ENCODE peak calls at places on chromosomes 12 and 14, in five cellular contexts. K, M, Y, P and B are unnamed samples.

GRCh38 chr12:117522559-117522958 is 161.1 kb upstream of the NOS1 start:
- DNase-seq in K (no peak), M (no peak), Y (no peak), P (no peak), B (no peak)

GRCh38 chr14:31879661-31880348 is 197.3 kb upstream of the ARHGAP5 start:
- DNase-seq in K (no peak), M (no peak), Y (no peak), P (no peak), B (no peak)

GRCh38 chr12:103801709-103802585 is 39.1 kb downstream of the NT5DC3 start:
- DNase-seq in K (no peak), M (peak; percentile 80), Y (peak; percentile 14), P (peak; percentile 76), B (no peak)

GRCh38 chr12:62603061-62603810 is 136.6 kb downstream of the MON2 start:
- DNase-seq in K (peak; percentile 90), M (peak; percentile 82), Y (peak; percentile 90), P (peak; percentile 89), B (peak; percentile 93)

GRCh38 chr12:90027889-90028570 is 319.4 kb upstream of the ATP2B1 start:
- DNase-seq in K (peak; percentile 20), M (no peak), Y (no peak), P (no peak), B (no peak)

GRCh38 chr12:132049876-132050275 is 94.2 kb downstream of the DDX51 start:
- DNase-seq in K (no peak), M (no peak), Y (no peak), P (no peak), B (no peak)

GRCh38 chr14:92143962-92144361 is 22.2 kb downstream of the CPSF2 start:
- DNase-seq in K (no peak), M (no peak), Y (no peak), P (no peak), B (no peak)

GRCh38 chr14:104871656-104872468 is 6.8 kb downstream of the CEP170B start:
- DNase-seq in K (no peak), M (no peak), Y (no peak), P (no peak), B (no peak)

GRCh38 chr12:52010152-52010622 is 3.4 kb downstream of the TAMALIN start:
- DNase-seq in K (peak; percentile 88), M (peak; percentile 62), Y (peak; percentile 91), P (no peak), B (no peak)

GRCh38 chr14:23319746-23320583 is 1.3 kb upstream of the PABPN1 start:
- DNase-seq in K (no peak), M (no peak), Y (no peak), P (no peak), B (no peak)

GRCh38 chr12:122203301-122203967 is at the start of gene B3GNT4:
- DNase-seq in K (peak; percentile 85), M (no peak), Y (peak; percentile 42), P (peak; percentile 72), B (no peak)

GRCh38 chr12:1429980-1430379 is 164.4 kb downstream of the FBXL14 start:
- DNase-seq in K (no peak), M (no peak), Y (peak; percentile 87), P (peak; percentile 56), B (no peak)

GRCh38 chr12:52836042-52836466 is 1.9 kb upstream of the KRT79 start:
- DNase-seq in K (no peak), M (no peak), Y (no peak), P (peak; percentile 51), B (no peak)

GRCh38 chr12:57611810-57612710 is 825 bp downstream of the ARHGEF25 start:
- DNase-seq in K (peak; percentile 64), M (no peak), Y (no peak), P (no peak), B (no peak)

GRCh38 chr14:58824106-58824505 is 186.3 kb downstream of the DACT1 start:
- DNase-seq in K (no peak), M (no peak), Y (no peak), P (no peak), B (no peak)

GRCh38 chr12:81206425-81206824 is 128.5 kb downstream of the ACSS3 start:
- DNase-seq in K (no peak), M (no peak), Y (no peak), P (no peak), B (no peak)
- H3K27ac ChIP-seq in K (no peak overlapping the region), M (no peak overlapping the region), Y (no peak overlapping the region), P (no peak overlapping the region), B (no peak overlapping the region)

GRCh38 chr12:4855121-4855924 is 54.4 kb upstream of the KCNA1 start:
- DNase-seq in K (peak; percentile 65), M (peak; percentile 48), Y (peak; percentile 78), P (peak; percentile 81), B (no peak)
- TF ChIP-seq CTCF in K (peak; percentile 74), M (peak; percentile 54), Y (peak; percentile 86), P (peak; percentile 65), B (peak; percentile 80)

GRCh38 chr12:120249875-120250795 is 15.4 kb downstream of the PXN start:
- DNase-seq in K (no peak), M (no peak), Y (no peak), P (no peak), B (no peak)

GRCh38 chr12:120247183-120247582 is 18.3 kb downstream of the PXN start:
- DNase-seq in K (no peak), M (no peak), Y (no peak), P (no peak), B (no peak)

GRCh38 chr12:120252071-120252906 is 13.2 kb downstream of the PXN start:
- DNase-seq in K (no peak), M (no peak), Y (no peak), P (no peak), B (no peak)

GRCh38 chr12:120247621-120248030 is 17.9 kb downstream of the PXN start:
- DNase-seq in K (no peak), M (no peak), Y (peak; percentile 49), P (peak; percentile 61), B (no peak)

DNA sequence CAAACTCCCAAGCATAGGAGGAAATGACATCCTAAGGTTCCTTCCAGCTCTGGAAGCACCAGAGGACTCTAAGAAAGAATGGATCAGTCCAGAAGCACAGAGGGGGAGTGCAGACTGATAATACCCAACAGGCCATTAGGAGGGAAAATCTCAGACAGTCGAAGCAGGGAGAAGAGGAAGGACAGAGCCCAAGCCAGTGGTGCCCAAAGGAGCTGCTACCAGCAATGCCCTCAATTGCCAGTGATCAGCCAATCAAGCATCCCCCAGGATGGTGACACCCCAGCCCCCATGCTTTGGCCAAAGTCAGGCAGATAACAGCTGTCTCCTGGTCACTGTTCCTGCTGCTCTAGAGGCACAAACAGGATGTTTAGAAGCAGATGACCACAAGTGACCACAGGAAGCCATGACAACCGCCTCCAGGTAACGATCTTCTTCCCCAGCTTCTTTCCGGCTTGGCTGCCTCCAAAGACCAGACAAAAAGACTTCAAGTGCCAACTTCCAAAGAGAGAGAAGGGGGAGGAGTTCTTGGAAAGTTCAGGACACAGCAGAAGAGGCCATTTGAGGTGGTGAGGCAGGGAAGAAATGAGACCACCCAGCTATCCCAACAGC is 16.2 kb downstream of the PXN start:
- DNase-seq in K (no peak), M (no peak), Y (no peak), P (no peak), B (no peak)
- H3K27ac ChIP-seq in K (peak overlapping the region; percentile 93), M (peak overlapping the region; percentile 90), Y (peak overlapping the region; percentile 57), P (peak overlapping the region; percentile 10), B (peak overlapping the region; percentile 90)

DNA sequence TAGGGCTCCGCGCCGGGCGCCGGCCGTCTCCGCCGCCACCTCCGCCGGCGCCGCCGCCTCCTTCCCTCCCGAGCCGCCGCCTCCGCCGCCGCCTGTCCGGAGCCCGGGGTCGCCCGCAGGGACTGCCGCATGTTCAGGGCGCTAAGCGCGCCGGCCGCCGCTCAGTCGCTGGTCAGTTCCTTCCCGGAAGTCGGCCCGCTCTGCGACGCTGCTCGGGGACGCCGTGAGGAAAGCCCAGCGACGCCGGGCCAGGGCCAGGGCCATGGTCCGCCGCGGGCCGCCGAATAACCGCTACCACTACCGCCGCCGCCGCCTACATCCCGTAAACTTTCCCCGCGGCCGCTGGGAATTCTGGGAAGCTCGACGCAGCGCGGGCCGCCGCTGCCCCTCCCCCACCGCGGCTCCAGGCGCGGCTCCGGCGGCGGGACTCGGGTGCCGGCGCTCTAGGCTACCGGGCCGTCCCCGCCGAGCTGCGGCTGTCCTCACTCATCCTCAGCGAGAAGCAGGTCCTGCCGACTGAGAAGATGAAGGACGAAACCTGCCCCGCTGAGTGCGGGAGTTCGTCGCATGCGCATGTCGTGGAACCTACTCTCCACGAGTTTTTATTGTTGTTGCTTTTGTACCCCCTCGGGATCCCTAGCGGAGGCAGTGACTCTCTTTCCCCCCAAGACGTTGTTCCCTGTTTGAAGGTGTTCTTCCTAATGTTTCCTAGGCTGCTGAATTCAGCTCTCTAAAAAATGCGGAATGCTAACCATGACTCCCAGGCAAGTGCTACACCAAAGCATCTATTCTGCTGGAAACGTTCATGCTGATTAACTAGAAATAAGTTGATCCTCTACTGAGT is at the start of gene SAV1:
- DNase-seq in K (peak; percentile 89), M (peak; percentile 72), Y (peak; percentile 92), P (peak; percentile 88), B (peak; percentile 96)
- TF ChIP-seq CTCF in K (no peak), M (no peak), Y (no peak), P (no peak), B (no peak)

DNA sequence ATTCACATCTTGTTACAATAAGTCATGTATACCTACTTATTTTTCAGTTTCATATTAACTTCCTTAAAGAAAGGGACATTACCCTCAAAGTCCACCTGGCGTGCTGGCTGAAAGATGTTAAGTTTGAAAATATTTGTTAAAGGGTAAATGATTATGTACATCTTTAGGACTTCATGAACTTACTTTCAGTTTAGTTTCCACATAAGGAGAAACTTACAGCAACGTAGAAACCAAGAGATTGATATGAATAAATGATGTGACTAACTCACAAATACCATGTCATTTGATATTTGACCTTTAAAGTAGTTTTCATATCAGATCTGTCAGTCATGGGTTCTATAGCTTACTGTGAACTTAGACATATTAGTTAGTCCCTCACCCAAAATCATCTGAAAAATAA is 2.1 kb upstream of the CLEC2D start:
- DNase-seq in K (no peak), M (no peak), Y (no peak), P (no peak), B (no peak)
- H3K27ac ChIP-seq in K (no peak overlapping the region), M (no peak overlapping the region), Y (no peak overlapping the region), P (no peak overlapping the region), B (no peak overlapping the region)